ENCODE peak calls at places on chromosomes 6 and 20, in ten cellular contexts. I is effector memory CD4-positive, alpha-beta T cell; J is transverse colon; B is adrenal gland; K is GM23248; U is small intestine; H is OCI-LY7; E is DND-41; Z is fibroblast of lung; A is endodermal cell. G is an unnamed sample.

GRCh38 chr6:21992178-21992967 is 304.5 kb downstream of the PRL start:
- DNase-seq in I (no peak), J (no peak), B (no peak), K (peak), U (no peak), H (no peak), E (peak), Z (peak), A (no peak), G (no peak)

GRCh38 chr6:116476021-116476678 is 15.0 kb downstream of the CALHM6 start:
- DNase-seq in I (no peak), J (peak), B (no peak), K (no peak), U (peak), H (peak), E (peak), Z (no peak), A (no peak), G (peak)

GRCh38 chr6:156379946-156380707 is 397.1 kb upstream of the ARID1B start:
- DNase-seq in I (no peak), J (no peak), B (no peak), K (peak), U (peak), H (no peak), E (no peak), Z (peak), A (no peak), G (no peak)

GRCh38 chr20:46850416-46850815 is 44.2 kb upstream of the EYA2 start:
- DNase-seq in I (no peak), J (peak), B (no peak), K (no peak), U (peak), H (no peak), E (no peak), Z (no peak), A (no peak), G (no peak)

GRCh38 chr6:91754691-91755090 is 1167.8 kb upstream of the MAP3K7 start:
- DNase-seq in I (no peak), J (no peak), B (no peak), K (no peak), U (no peak), H (no peak), E (no peak), Z (no peak), A (no peak), G (no peak)

GRCh38 chr6:5011346-5011745 is 7.5 kb upstream of the RPP40 start:
- DNase-seq in I (no peak), J (no peak), B (no peak), K (no peak), U (no peak), H (no peak), E (no peak), Z (no peak), A (no peak), G (no peak)

GRCh38 chr6:66522864-66523263 is 815.8 kb upstream of the EYS start:
- DNase-seq in I (no peak), J (no peak), B (no peak), K (no peak), U (no peak), H (no peak), E (no peak), Z (no peak), A (no peak), G (no peak)

GRCh38 chr20:38137441-38138037 is 27.5 kb downstream of the TGM2 start:
- DNase-seq in I (no peak), J (no peak), B (no peak), K (no peak), U (no peak), H (no peak), E (no peak), Z (no peak), A (no peak), G (no peak)

GRCh38 chr6:124962617-124963415 is 579 bp downstream of the RNF217 start:
- DNase-seq in I (no peak), J (peak), B (peak), K (peak), U (peak), H (no peak), E (no peak), Z (peak), A (peak), G (no peak)

GRCh38 chr20:19568128-19568527 is 189.9 kb upstream of the RIN2 start:
- DNase-seq in I (no peak), J (no peak), B (no peak), K (no peak), U (no peak), H (no peak), E (no peak), Z (no peak), A (no peak), G (no peak)

GRCh38 chr6:36118550-36119107 is 11.7 kb upstream of the MAPK13 start:
- DNase-seq in I (peak), J (peak), B (no peak), K (peak), U (peak), H (no peak), E (no peak), Z (peak), A (no peak), G (peak)

GRCh38 chr20:1374246-1374645 is 18.6 kb downstream of the FKBP1A start:
- DNase-seq in I (no peak), J (no peak), B (no peak), K (no peak), U (no peak), H (no peak), E (no peak), Z (no peak), A (no peak), G (no peak)

GRCh38 chr20:60053813-60054190 is 95.6 kb downstream of the CDH26 start:
- DNase-seq in I (no peak), J (no peak), B (no peak), K (no peak), U (no peak), H (no peak), E (no peak), Z (no peak), A (peak), G (no peak)

GRCh38 chr20:60055740-60056139 is 97.5 kb downstream of the CDH26 start:
- DNase-seq in I (peak), J (peak), B (peak), K (peak), U (no peak), H (no peak), E (peak), Z (no peak), A (peak), G (peak)

GRCh38 chr20:60054716-60055371 is 96.6 kb downstream of the CDH26 start:
- DNase-seq in I (no peak), J (no peak), B (no peak), K (no peak), U (no peak), H (no peak), E (peak), Z (no peak), A (peak), G (no peak)

GRCh38 chr20:60052322-60052721 is 94.1 kb downstream of the CDH26 start:
- DNase-seq in I (no peak), J (no peak), B (no peak), K (no peak), U (no peak), H (no peak), E (no peak), Z (no peak), A (peak), G (no peak)

DNA sequence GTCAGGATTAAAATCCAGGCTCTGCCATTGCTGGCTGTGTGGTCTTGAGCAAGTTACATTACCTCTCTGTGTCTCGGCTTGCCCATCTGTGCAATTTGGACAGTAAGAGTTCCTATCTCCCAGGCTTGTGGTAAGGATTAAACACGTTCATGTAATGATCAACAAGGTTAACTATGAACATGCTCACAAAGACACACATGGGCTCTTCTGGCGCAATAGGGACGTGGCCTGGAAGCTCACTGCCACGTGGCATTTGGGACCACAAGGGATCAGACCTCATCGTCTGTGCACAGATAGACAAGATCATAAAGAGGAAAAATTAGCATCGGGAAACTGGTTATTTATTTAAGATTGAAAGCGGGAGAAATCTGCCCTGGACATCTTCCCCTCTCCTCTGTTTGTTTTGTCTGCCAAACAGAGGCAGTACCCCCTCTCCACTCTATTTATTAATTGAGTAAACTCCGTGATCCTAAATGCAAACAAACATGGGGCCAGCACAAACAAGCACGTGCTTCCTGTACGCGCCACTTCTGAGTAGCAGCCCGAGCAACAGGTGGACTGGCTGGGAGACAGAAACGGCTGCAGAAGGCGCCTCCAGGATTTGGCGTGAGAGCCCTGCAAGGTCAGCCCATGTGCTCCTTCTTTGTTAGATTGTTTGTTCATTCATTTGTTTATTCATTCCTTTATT is 95.0 kb downstream of the CDH26 start:
- DNase-seq in I (no peak), J (no peak), B (no peak), K (no peak), U (no peak), H (no peak), E (no peak), Z (no peak), A (peak), G (no peak)
- H3K27ac ChIP-seq in I (no peak), J (no peak), B (no peak), K (no peak), U (no peak), H (no peak), E (peak), Z (no peak), A (no peak), G (no peak)

GRCh38 chr6:165876568-165876967 is 213.5 kb upstream of the PDE10A start:
- DNase-seq in I (no peak), J (peak), B (no peak), K (peak), U (no peak), H (no peak), E (no peak), Z (peak), A (no peak), G (no peak)
- H3K4me3 ChIP-seq in I (no peak), J (no peak), B (no peak), K (no peak), U (no peak), H (no peak), E (no peak), Z (no peak), A (no peak), G (no peak)

GRCh38 chr20:32321390-32321789 is 36.7 kb upstream of the ASXL1 start:
- DNase-seq in I (no peak), J (no peak), B (no peak), K (no peak), U (no peak), H (no peak), E (no peak), Z (no peak), A (no peak), G (no peak)

GRCh38 chr20:32326507-32326851 is 31.7 kb upstream of the ASXL1 start:
- DNase-seq in I (no peak), J (no peak), B (no peak), K (no peak), U (peak), H (no peak), E (no peak), Z (peak), A (no peak), G (no peak)

GRCh38 chr20:32327087-32327681 is 30.9 kb upstream of the ASXL1 start:
- DNase-seq in I (no peak), J (no peak), B (no peak), K (peak), U (no peak), H (no peak), E (no peak), Z (peak), A (no peak), G (no peak)

GRCh38 chr20:32329817-32330554 is 28.1 kb upstream of the ASXL1 start:
- DNase-seq in I (no peak), J (no peak), B (no peak), K (no peak), U (no peak), H (no peak), E (no peak), Z (no peak), A (no peak), G (no peak)

DNA sequence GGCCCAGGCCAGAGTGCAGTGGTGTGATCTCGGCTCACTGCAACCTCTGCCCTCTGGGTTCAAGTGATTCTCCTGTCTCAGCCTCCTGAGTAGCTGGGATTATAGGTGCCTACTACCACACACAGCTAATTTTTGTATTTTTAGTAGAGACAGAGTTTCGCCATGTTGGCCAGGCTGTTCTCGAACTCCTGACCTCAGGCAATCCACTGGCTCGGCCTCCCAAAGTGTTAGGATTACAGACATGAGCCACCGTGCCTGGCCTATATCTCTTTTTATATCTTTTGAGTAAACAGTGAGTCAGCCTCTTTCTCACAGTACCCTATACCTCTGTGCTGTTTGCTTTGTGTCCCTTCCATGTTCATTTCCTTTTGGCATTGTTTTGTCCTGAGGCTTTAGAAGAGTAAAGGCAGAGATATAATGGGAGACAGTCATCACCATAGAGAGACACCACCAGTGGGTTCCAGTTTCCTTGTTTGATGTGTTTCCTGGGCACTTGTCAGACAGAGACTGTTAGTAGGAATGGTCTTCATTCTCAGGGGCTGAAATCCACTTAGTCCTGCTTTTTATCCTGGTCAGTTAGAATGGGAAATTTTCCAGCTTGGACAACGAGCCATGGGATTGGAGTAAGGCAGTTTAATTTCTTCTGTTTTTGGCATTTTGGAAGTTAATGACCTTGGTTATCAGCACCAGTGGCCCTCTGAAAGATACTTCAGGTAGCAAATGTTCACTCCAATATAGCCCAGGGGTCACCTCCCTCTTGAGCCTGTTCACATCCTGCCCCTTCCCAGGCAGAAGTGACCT is 32.2 kb upstream of the ASXL1 start:
- DNase-seq in I (no peak), J (peak), B (no peak), K (peak), U (peak), H (no peak), E (no peak), Z (peak), A (no peak), G (no peak)
- H3K27ac ChIP-seq in I (no peak), J (peak), B (no peak), K (peak), U (peak), H (no peak), E (no peak), Z (no peak), A (no peak), G (no peak)

GRCh38 chr6:149925253-149925973 is 2.5 kb upstream of the RAET1G start:
- DNase-seq in I (no peak), J (peak), B (peak), K (peak), U (peak), H (no peak), E (no peak), Z (peak), A (peak), G (no peak)
- H3K4me3 ChIP-seq in I (no peak), J (peak), B (peak), K (peak), U (peak), H (peak), E (no peak), Z (peak), A (peak), G (no peak)

GRCh38 chr6:150910561-150910960 is 45.1 kb downstream of the MTHFD1L start:
- DNase-seq in I (no peak), J (no peak), B (no peak), K (no peak), U (no peak), H (no peak), E (no peak), Z (no peak), A (no peak), G (no peak)

GRCh38 chr6:150914372-150914771 is 48.9 kb downstream of the MTHFD1L start:
- DNase-seq in I (no peak), J (no peak), B (no peak), K (no peak), U (no peak), H (no peak), E (no peak), Z (no peak), A (no peak), G (no peak)

GRCh38 chr6:150919938-150920337 is 54.4 kb downstream of the MTHFD1L start:
- DNase-seq in I (no peak), J (no peak), B (no peak), K (no peak), U (no peak), H (no peak), E (no peak), Z (no peak), A (no peak), G (no peak)

GRCh38 chr6:150915156-150915555 is 49.7 kb downstream of the MTHFD1L start:
- DNase-seq in I (no peak), J (no peak), B (no peak), K (peak), U (no peak), H (no peak), E (no peak), Z (peak), A (no peak), G (no peak)

DNA sequence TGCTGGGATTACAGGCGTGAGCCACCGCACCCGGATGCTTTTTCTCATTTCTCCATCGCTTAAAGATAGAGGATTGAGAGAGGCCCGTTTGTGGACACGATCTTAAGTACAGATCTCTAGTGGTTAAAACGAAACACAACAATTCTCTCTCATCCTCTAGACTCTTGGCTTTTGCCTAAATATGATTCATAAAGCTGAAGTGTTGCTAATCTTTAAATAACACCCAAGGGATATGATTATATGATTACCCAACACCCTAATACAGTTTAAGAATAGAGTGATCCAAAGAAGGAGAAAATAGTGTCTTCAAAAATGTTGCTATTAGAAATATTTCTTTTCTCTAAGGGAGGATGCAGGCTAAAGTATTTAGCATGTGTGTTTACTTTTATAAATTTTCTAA is 50.4 kb downstream of the MTHFD1L start:
- DNase-seq in I (no peak), J (no peak), B (no peak), K (peak), U (no peak), H (no peak), E (no peak), Z (peak), A (no peak), G (no peak)
- H3K27ac ChIP-seq in I (no peak), J (no peak), B (no peak), K (peak), U (no peak), H (no peak), E (no peak), Z (no peak), A (no peak), G (no peak)

DNA sequence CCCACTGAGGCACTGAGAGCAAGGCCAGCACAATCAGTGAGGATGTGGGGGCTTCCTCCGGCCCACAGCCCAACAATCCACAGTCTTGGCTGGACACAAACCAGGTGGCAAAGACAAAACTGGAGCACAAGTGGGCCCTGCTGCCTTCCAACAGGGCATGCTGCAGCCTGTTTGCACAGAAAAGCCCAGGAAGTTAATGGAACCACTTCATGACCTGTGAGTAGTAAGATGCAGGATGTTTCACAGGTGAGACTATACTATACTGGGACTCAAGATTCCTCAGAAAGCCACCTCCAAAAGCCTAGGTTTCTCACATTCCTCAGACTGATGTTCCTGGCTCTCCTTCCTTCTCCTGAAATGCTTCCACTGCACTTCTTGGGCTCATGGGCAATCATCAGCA is 235.5 kb downstream of the KIF16B start:
- DNase-seq in I (no peak), J (no peak), B (no peak), K (no peak), U (no peak), H (no peak), E (no peak), Z (no peak), A (no peak), G (no peak)
- H3K4me3 ChIP-seq in I (no peak), J (no peak), B (no peak), K (no peak), U (no peak), H (no peak), E (no peak), Z (no peak), A (no peak), G (no peak)

GRCh38 chr20:33518071-33518470 is 28.2 kb downstream of the CBFA2T2 start:
- DNase-seq in I (no peak), J (no peak), B (no peak), K (peak), U (no peak), H (no peak), E (no peak), Z (peak), A (no peak), G (no peak)
- H3K27ac ChIP-seq in I (no peak), J (no peak), B (no peak), K (peak), U (no peak), H (no peak), E (no peak), Z (peak), A (no peak), G (no peak)

DNA sequence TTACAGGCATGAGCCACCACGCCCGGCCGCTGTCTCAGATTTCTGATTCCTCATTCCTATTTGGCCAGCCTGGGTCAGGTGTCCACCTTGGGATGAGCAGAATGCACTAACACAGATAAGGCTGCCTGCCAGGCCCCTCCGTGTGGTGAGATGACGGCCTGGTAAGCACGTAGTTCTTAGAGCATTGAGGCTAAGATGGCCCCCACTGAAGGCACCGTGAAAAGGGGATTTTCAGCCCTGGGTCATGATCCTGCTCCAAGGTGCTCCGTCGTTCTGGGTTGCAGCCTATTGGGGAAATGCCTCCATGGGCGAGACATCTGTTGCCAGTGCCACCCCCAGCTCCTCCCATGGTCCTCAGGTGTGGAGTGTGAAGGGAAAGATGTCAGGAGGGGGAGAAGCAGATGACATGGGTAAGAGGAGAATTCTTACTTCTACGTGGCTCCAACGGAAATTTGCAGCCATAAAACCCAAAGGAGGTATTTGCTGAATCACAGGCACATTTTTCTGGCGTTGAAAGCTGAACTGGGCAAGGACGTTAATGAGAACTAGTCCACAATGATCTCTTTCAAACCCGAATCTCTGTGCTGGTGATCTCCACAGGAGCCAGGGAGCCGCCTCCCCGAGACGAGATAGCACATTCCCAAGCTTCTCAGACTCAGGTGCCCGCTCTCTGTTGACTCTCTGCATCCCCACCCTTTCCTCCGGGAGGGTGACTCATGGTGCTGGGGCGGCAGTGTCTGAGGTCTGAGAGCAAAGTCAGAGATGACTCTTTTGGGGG is 34.0 kb upstream of the BMP6 start:
- DNase-seq in I (no peak), J (peak), B (no peak), K (peak), U (peak), H (no peak), E (no peak), Z (peak), A (peak), G (no peak)
- H3K4me3 ChIP-seq in I (no peak), J (no peak), B (no peak), K (peak), U (no peak), H (no peak), E (no peak), Z (no peak), A (no peak), G (no peak)